ENCODE peak calls at places on chromosomes 6 and 20, in six cellular contexts. W is cardiac muscle cell; K is CD8-positive, alpha-beta T cell; L is psoas muscle; C is tibial artery; X is hepatocyte. V is an unnamed sample.
A peak's percentile ranks its signal among the peaks of the same experiment; 100 is the strongest.

GRCh38 chr20:3045042-3045815 is 623 bp upstream of the MRPS26 start:
- DNase-seq in W (peak; percentile 80), L (peak; percentile 87), K (peak; percentile 35), C (peak; percentile 91), X (peak; percentile 78), V (no peak)

GRCh38 chr20:43911066-43911465 is 3.6 kb upstream of the TOX2 start:
- DNase-seq in L (no peak), X (no peak), W (peak; percentile 78), K (no peak), C (no peak), V (no peak)

GRCh38 chr20:13113731-13114130 is 105.0 kb downstream of the SPTLC3 start:
- DNase-seq in C (no peak), X (no peak), W (no peak), L (no peak), K (no peak), V (no peak)

GRCh38 chr6:56807335-56807991 is 147.4 kb upstream of the BEND6 start:
- DNase-seq in X (no peak), K (no peak), C (no peak), W (no peak), L (no peak), V (no peak)

GRCh38 chr6:141641406-141641805 is 491.3 kb upstream of the GJE1 start:
- DNase-seq in W (no peak), C (no peak), K (no peak), X (no peak), L (no peak), V (no peak)

GRCh38 chr6:36346486-36346885 is 9.8 kb upstream of the BNIP5 start:
- DNase-seq in C (no peak), K (no peak), L (no peak), X (no peak), W (no peak), V (no peak)

GRCh38 chr20:47785900-47786762 is 850 bp upstream of the SULF2 start:
- DNase-seq in K (no peak), C (peak; percentile 85), X (peak; percentile 87), L (peak; percentile 62), W (peak; percentile 92), V (peak; percentile 88)

GRCh38 chr20:15594296-15594695 is 979.0 kb downstream of the KIF16B start:
- DNase-seq in K (no peak), L (no peak), C (no peak), X (no peak), W (no peak), V (no peak)

GRCh38 chr6:105994522-105995402 is 91.4 kb upstream of the PRDM1 start:
- DNase-seq in L (peak; percentile 60), K (peak; percentile 52), W (peak; percentile 59), C (no peak), X (peak; percentile 51), V (peak; percentile 80)

GRCh38 chr6:53679446-53679933 is 13.9 kb upstream of the KLHL31 start:
- DNase-seq in C (no peak), W (peak; percentile 66), K (no peak), X (peak; percentile 37), L (no peak), V (no peak)

GRCh38 chr6:57242505-57242904 is 20.4 kb upstream of the RAB23 start:
- DNase-seq in W (peak; percentile 90), C (no peak), K (no peak), X (peak; percentile 60), L (no peak), V (no peak)

GRCh38 chr6:120576061-120576460 is 758.2 kb downstream of the TBC1D32 start:
- DNase-seq in L (no peak), W (no peak), K (no peak), X (no peak), C (no peak), V (no peak)

GRCh38 chr6:29755295-29755871 is 32.1 kb downstream of the HLA-F start:
- DNase-seq in C (no peak), W (no peak), X (no peak), K (no peak), L (no peak), V (no peak)

GRCh38 chr6:169990095-169991030 is 238.9 kb downstream of the ERMARD start:
- DNase-seq in K (peak; percentile 33), C (peak; percentile 69), W (no peak), X (no peak), L (no peak), V (peak; percentile 61)

GRCh38 chr6:95244749-95245148 is 332.6 kb upstream of the MANEA start:
- DNase-seq in X (no peak), L (no peak), W (peak; percentile 9), C (no peak), K (no peak), V (no peak)

GRCh38 chr6:43275782-43276179 is 22.3 kb upstream of the SLC22A7 start:
- DNase-seq in W (no peak), C (no peak), X (no peak), K (peak; percentile 12), L (no peak), V (no peak)

GRCh38 chr6:162200036-162200435 is 527.5 kb downstream of the PRKN start:
- DNase-seq in W (no peak), L (no peak), K (no peak), C (no peak), X (no peak), V (peak; percentile 82)

GRCh38 chr20:33148040-33148439 is 19.9 kb upstream of the BPIFA2 start:
- DNase-seq in L (no peak), W (no peak), K (no peak), C (no peak), X (no peak), V (no peak)

GRCh38 chr6:11193434-11193833 is 39.0 kb downstream of the NEDD9 start:
- DNase-seq in X (no peak), L (no peak), K (no peak), W (no peak), C (no peak), V (no peak)

GRCh38 chr6:11196511-11197174 is 35.8 kb downstream of the NEDD9 start:
- DNase-seq in L (no peak), C (no peak), W (peak; percentile 45), X (no peak), K (no peak), V (no peak)

GRCh38 chr6:11197175-11197535 is 35.3 kb downstream of the NEDD9 start:
- DNase-seq in X (no peak), L (no peak), C (no peak), K (no peak), W (peak; percentile 88), V (no peak)

GRCh38 chr6:11192167-11192566 is 40.3 kb downstream of the NEDD9 start:
- DNase-seq in X (no peak), K (no peak), L (no peak), C (no peak), W (no peak), V (no peak)

DNA sequence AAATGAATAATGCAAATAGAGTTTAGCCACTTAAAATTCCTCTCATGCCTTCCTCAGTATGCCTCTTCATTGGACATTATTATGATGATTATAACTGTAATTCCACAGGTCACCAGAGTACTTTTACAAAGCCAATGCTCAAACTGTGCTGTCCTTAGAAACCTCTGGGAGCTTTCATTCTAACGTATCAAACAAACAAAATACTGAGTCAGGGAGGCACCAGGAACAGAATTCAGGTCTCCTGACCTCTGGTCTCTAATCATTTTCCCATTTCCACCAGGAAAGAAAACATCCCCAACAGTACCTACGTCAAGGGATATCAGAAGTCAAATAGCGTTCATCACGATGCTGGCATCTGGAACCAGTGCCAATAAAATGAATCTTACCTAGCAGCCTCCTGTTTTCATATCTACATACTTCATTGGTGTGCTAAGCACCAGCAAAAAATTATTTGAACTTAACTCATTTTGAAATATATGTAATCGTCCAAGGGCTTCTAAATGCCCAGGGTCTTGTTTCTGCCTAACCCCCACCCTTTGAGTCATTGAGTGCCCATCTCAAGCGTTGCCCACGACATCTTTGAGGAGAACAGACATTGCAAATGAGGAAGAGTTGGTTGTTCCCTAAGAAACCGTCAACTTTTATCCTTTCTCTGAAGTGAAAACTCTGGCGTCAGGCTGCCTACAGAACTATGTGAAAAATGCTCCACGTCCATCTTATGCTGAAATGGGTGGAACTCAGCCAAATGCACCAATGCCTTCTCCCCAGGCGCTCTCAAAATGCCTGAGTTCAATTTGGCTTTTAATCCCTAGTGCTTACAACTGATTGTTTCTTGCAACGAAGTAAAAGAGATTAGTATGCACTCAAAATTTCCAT is 37.8 kb downstream of the NEDD9 start:
- DNase-seq in L (no peak), X (peak; percentile 54), K (no peak), W (peak; percentile 95), C (no peak), V (no peak)
- H3K4me1 ChIP-seq in L (no peaks in the 10 kb centered on the region), X (peaks cover 25% of the 10 kb centered on the region), K (peaks cover 8% of the 10 kb centered on the region), W (peaks cover 6% of the 10 kb centered on the region), C (peaks cover 57% of the 10 kb centered on the region), V (peaks cover 21% of the 10 kb centered on the region)

DNA sequence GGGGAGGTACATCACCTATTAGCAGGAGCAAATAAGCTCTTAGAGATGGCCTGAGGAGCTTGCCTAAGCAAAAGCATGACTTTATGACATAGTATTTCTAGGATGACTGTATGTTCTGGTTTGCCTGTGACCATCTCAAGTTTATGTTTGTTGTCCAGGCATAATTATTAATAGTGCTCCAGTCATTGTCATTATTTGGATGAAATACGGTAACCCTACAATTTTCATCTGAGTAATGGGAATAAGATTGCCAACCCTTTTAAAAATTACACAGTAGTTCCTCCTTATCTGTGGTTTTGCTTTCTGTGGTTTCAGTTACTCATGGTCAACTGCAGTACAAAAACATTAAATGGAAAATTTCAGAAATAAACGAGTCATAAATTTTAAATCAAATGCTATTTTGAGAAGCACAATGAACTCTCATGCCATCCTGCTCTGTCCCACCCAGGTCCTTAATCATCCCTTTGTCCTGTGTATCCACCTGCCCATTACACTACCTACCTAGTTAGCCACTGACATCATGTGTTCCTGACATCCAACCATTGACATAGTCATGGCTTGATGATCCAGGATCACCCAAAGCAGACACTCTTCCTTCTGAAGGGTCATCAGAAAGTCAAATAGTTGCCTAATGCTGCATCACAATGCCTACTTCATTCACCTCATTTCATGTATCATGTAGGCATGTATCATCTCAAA is 27.0 kb upstream of the TFB1M start:
- DNase-seq in C (no peak), K (no peak), X (no peak), W (peak; percentile 56), L (no peak), V (no peak)
- H3K27ac ChIP-seq in C (no peak overlapping the region), K (no peak overlapping the region), X (no peak overlapping the region), W (no peak overlapping the region), L (no peak overlapping the region), V (no peak overlapping the region)

GRCh38 chr6:157562997-157563396 is 182.0 kb downstream of the ZDHHC14 start:
- DNase-seq in W (no peak), K (no peak), L (no peak), C (peak; percentile 53), X (no peak), V (no peak)
- H3K4me1 ChIP-seq in W (no peaks in the 10 kb centered on the region), K (peaks cover 16% of the 10 kb centered on the region), L (peaks cover 23% of the 10 kb centered on the region), C (peaks cover 6% of the 10 kb centered on the region), X (no peaks in the 10 kb centered on the region), V (no peaks in the 10 kb centered on the region)

DNA sequence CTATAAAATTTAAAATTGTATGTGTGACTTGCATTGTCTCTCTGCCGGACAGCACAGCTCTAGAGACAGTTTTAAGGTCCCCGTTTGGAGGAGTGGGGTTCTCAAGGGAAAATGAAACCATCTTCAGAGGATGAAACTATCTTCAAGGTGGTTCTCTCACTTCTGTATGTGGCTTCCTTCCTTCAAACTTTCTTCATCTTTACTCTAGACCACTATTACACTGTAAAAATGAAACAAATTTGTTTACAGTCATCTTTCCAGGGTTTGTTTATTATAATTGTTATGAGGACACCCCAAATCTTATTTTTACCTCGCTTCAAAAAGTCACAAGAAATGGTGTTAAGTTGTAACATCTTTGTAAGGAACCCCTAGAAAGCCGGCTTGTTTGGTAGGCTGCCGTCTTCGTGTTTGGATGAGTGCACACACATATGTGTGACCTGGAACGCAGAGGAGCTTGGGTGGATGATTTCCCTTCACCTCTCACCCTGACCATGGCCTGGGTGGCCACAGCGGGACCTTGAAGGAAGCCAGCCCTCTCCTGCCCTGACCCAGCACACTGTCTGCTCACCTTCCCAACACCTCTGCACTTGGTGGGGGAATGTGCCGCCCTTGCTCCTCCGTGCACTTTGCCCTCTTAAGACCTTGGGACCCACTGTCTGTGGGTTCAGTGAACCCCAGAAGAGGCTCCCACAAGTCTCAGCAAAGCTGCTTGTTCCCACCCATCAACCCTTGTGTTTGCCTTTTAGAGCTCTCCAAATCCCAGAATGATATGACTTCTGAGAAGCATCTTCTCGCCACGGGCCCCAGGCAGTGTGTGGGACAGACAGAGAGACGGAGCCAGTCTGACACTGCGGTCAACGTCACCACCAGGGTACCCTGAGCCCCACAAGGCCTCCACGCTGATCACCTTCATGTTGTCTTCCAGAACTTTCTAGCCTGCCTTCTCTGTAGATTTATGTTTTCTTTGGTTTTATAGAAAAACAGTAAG is 67.8 kb downstream of the SYTL3 start:
- DNase-seq in C (peak; percentile 48), L (no peak), K (peak; percentile 32), W (no peak), X (no peak), V (no peak)
- H3K27ac ChIP-seq in C (no peak overlapping the region), L (no peak overlapping the region), K (peak overlapping the region; percentile 43), W (peak overlapping the region; percentile 80), X (peak overlapping the region; percentile 80), V (peak overlapping the region; percentile 11)

V was measured in kidney.